ENCODE peak calls at places on chromosomes 3 and 15, in ten cellular contexts. Z is SJSA1; Y is EL; S is GM12865; E is germinal center; W is cardiac fibroblast; V is NCI-H524; Q is bronchial epithelial cell; A is stimulated activated CD4-positive, alpha-beta T cell treated with anti-CD3 and anti-CD28 coated beads, Interleukin-1b, Interleukin-23, amount 100 ng/mL, for 4 hours; P is M059J. I is an unnamed sample.

GRCh38 chr15:50816191-50816590 is 50.7 kb upstream of the SPPL2A start:
- DNase-seq in Z (no peak), Y (no peak), S (no peak), E (no peak), W (no peak), V (no peak), Q (peak), A (no peak), P (peak), I (no peak)

GRCh38 chr3:103918336-103918735 is 1448.4 kb upstream of the ALCAM start:
- DNase-seq in Z (no peak), Y (no peak), S (no peak), E (no peak), W (no peak), V (peak), Q (no peak), A (no peak), P (no peak), I (no peak)

GRCh38 chr3:126113733-126114132 is 29.8 kb upstream of the SLC41A3 start:
- DNase-seq in Z (no peak), Y (no peak), S (peak), E (no peak), W (no peak), V (peak), Q (no peak), A (no peak), P (no peak), I (peak)

GRCh38 chr15:56243117-56243773 is 434 bp downstream of the RFX7 start:
- DNase-seq in Z (peak), Y (peak), S (peak), E (peak), W (peak), V (peak), Q (no peak), A (peak), P (peak), I (peak)

GRCh38 chr3:70053293-70053692 is 53.8 kb downstream of the SAMMSON start:
- DNase-seq in Z (no peak), Y (no peak), S (no peak), E (no peak), W (peak), V (no peak), Q (peak), A (no peak), P (peak), I (no peak)

GRCh38 chr3:109803274-109803673 is 465.9 kb upstream of the DPPA4 start:
- DNase-seq in Z (no peak), Y (no peak), S (no peak), E (no peak), W (peak), V (peak), Q (peak), A (no peak), P (no peak), I (no peak)

GRCh38 chr15:66630801-66631351 is 65.1 kb upstream of the LCTL start:
- DNase-seq in Z (no peak), Y (no peak), S (no peak), E (no peak), W (no peak), V (no peak), Q (no peak), A (no peak), P (no peak), I (no peak)

GRCh38 chr15:83565553-83566159 is 88.3 kb upstream of the ADAMTSL3 start:
- DNase-seq in Z (no peak), Y (peak), S (peak), E (peak), W (peak), V (peak), Q (peak), A (no peak), P (peak), I (no peak)

GRCh38 chr3:33637482-33637881 is 80.6 kb downstream of the CLASP2 start:
- DNase-seq in Z (no peak), Y (no peak), S (no peak), E (no peak), W (no peak), V (no peak), Q (no peak), A (no peak), P (no peak), I (no peak)

GRCh38 chr3:94121161-94121560 is 58.3 kb downstream of the NSUN3 start:
- DNase-seq in Z (no peak), Y (no peak), S (no peak), E (no peak), W (no peak), V (peak), Q (no peak), A (no peak), P (no peak), I (no peak)

GRCh38 chr3:62824965-62825592 is 50.1 kb downstream of the CADPS start:
- DNase-seq in Z (no peak), Y (no peak), S (no peak), E (no peak), W (no peak), V (no peak), Q (no peak), A (no peak), P (no peak), I (no peak)

GRCh38 chr3:142808103-142808917 is 80.6 kb downstream of the PCOLCE2 start:
- DNase-seq in Z (peak), Y (peak), S (no peak), E (no peak), W (peak), V (no peak), Q (peak), A (no peak), P (peak), I (no peak)

GRCh38 chr3:38651153-38651789 is 1.8 kb upstream of the SCN5A start:
- DNase-seq in Z (peak), Y (peak), S (peak), E (peak), W (peak), V (peak), Q (peak), A (peak), P (peak), I (peak)

GRCh38 chr3:105827959-105828358 is 40.9 kb downstream of the CBLB start:
- DNase-seq in Z (peak), Y (peak), S (no peak), E (no peak), W (peak), V (no peak), Q (peak), A (no peak), P (peak), I (no peak)

GRCh38 chr3:66393486-66394260 is 107.1 kb downstream of the LRIG1 start:
- DNase-seq in Z (no peak), Y (no peak), S (peak), E (peak), W (peak), V (no peak), Q (no peak), A (peak), P (no peak), I (no peak)

GRCh38 chr3:175336406-175337133 is 477.4 kb downstream of the NAALADL2 start:
- DNase-seq in Z (no peak), Y (no peak), S (no peak), E (no peak), W (no peak), V (no peak), Q (peak), A (no peak), P (no peak), I (no peak)

GRCh38 chr3:126216416-126216815 is 36.0 kb upstream of the ALDH1L1 start:
- DNase-seq in Z (no peak), Y (peak), S (no peak), E (no peak), W (peak), V (no peak), Q (peak), A (no peak), P (peak), I (no peak)

GRCh38 chr3:75254685-75255084 is 409.4 kb upstream of the FRG2C start:
- DNase-seq in Z (no peak), Y (no peak), S (no peak), E (no peak), W (no peak), V (no peak), Q (no peak), A (no peak), P (no peak), I (no peak)

GRCh38 chr3:133209871-133210550 is 171.8 kb downstream of the TMEM108 start:
- DNase-seq in Z (no peak), Y (peak), S (peak), E (no peak), W (peak), V (no peak), Q (no peak), A (no peak), P (peak), I (no peak)

GRCh38 chr3:133983576-133984560 is 45.9 kb downstream of the SLCO2A1 start:
- DNase-seq in Z (no peak), Y (no peak), S (no peak), E (no peak), W (no peak), V (no peak), Q (no peak), A (no peak), P (no peak), I (no peak)

GRCh38 chr3:182364723-182365650 is 428.3 kb upstream of the ATP11B start:
- DNase-seq in Z (peak), Y (no peak), S (no peak), E (no peak), W (no peak), V (no peak), Q (peak), A (no peak), P (peak), I (no peak)

GRCh38 chr3:145767909-145768308 is 393.1 kb downstream of the PLOD2 start:
- DNase-seq in Z (no peak), Y (no peak), S (no peak), E (no peak), W (peak), V (peak), Q (peak), A (no peak), P (no peak), I (no peak)

GRCh38 chr15:68373028-68373427 is 58.9 kb downstream of the ITGA11 start:
- DNase-seq in Z (peak), Y (no peak), S (no peak), E (no peak), W (no peak), V (no peak), Q (no peak), A (no peak), P (no peak), I (no peak)

GRCh38 chr3:154776549-154777230 is 303.4 kb upstream of the MME start:
- DNase-seq in Z (no peak), Y (no peak), S (no peak), E (no peak), W (no peak), V (peak), Q (no peak), A (no peak), P (no peak), I (no peak)

GRCh38 chr3:52882377-52882776 is 15.0 kb downstream of the STIMATE start:
- DNase-seq in Z (no peak), Y (no peak), S (no peak), E (no peak), W (no peak), V (no peak), Q (no peak), A (no peak), P (no peak), I (no peak)

GRCh38 chr3:129756871-129757270 is 136.6 kb downstream of the TMCC1 start:
- DNase-seq in Z (no peak), Y (peak), S (no peak), E (no peak), W (peak), V (no peak), Q (no peak), A (no peak), P (peak), I (no peak)

GRCh38 chr3:188055388-188055787 is 98.6 kb upstream of the LPP start:
- DNase-seq in Z (no peak), Y (no peak), S (no peak), E (no peak), W (no peak), V (no peak), Q (no peak), A (no peak), P (no peak), I (no peak)

I was measured in activated B cell treated with CpG ODN at 0.5 μM for 24 hours.